ENCODE peak calls at places on chromosomes 1 and 21, in five cellular contexts. M is tibial artery, R is fibroblast of villous mesenchyme, C is dermis microvascular lymphatic vessel endothelial cell, K is T-helper 9 cell. B is an unnamed sample.

GRCh38 chr1:246827396-246827795 is 103.2 kb downstream of the SCCPDH start:
- DNase-seq in M (no peak), R (no peak), C (no peak), K (no peak), B (no peak)

GRCh38 chr1:241714321-241715218 is 62.5 kb downstream of the WDR64 start:
- DNase-seq in M (no peak), R (no peak), C (no peak), K (no peak), B (no peak)

GRCh38 chr1:29383972-29384371 is 147.7 kb downstream of the PTPRU start:
- DNase-seq in M (no peak), R (peak; percentile 3), C (no peak), K (no peak), B (peak; percentile 76)

GRCh38 chr1:31703431-31704260 is at the start of gene COL16A1:
- DNase-seq in M (peak; percentile 94), R (peak; percentile 71), C (no peak), K (no peak), B (peak; percentile 39)

GRCh38 chr1:242086093-242086492 is 87.2 kb upstream of the MAP1LC3C start:
- DNase-seq in M (no peak), R (no peak), C (no peak), K (no peak), B (no peak)

GRCh38 chr1:20074046-20074724 is 4.2 kb downstream of the PLA2G5 start:
- DNase-seq in M (no peak), R (no peak), C (no peak), K (no peak), B (no peak)

GRCh38 chr1:32806910-32807523 is 10.1 kb downstream of the YARS1 start:
- DNase-seq in M (no peak), R (no peak), C (no peak), K (no peak), B (peak; percentile 60)

GRCh38 chr1:65260851-65261473 is 48.4 kb upstream of the DNAJC6 start:
- DNase-seq in M (no peak), R (peak; percentile 62), C (no peak), K (no peak), B (peak; percentile 51)

GRCh38 chr1:209601809-209602657 is 18.5 kb downstream of the CAMK1G start:
- DNase-seq in M (no peak), R (peak; percentile 43), C (peak; percentile 6), K (no peak), B (peak; percentile 78)

GRCh38 chr21:45998276-45998701 is 16.7 kb downstream of the COL6A1 start:
- DNase-seq in M (peak; percentile 63), R (no peak), C (no peak), K (no peak), B (no peak)

GRCh38 chr1:193754732-193755427 is 568.5 kb upstream of the B3GALT2 start:
- DNase-seq in M (no peak), R (no peak), C (no peak), K (no peak), B (peak; percentile 26)

GRCh38 chr1:2229921-2230700 is 2.0 kb downstream of the SKI start:
- DNase-seq in M (peak; percentile 87), R (peak; percentile 61), C (no peak), K (no peak), B (peak; percentile 54)

GRCh38 chr1:15191785-15192184 is 38.2 kb downstream of the TMEM51 start:
- DNase-seq in M (no peak), R (no peak), C (no peak), K (no peak), B (no peak)

GRCh38 chr21:45169001-45169400 is 94.6 kb downstream of the ADARB1 start:
- DNase-seq in M (no peak), R (no peak), C (no peak), K (no peak), B (no peak)

GRCh38 chr1:152189657-152190442 is 30.8 kb upstream of the RPTN start:
- DNase-seq in M (no peak), R (peak; percentile 47), C (peak; percentile 55), K (peak; percentile 55), B (peak; percentile 75)

GRCh38 chr1:224377676-224378006 is 21.0 kb downstream of the CNIH4 start:
- DNase-seq in M (no peak), R (peak; percentile 62), C (no peak), K (no peak), B (peak; percentile 34)

GRCh38 chr1:160625725-160626498 is 20.9 kb downstream of the SLAMF1 start:
- DNase-seq in M (no peak), R (no peak), C (no peak), K (peak; percentile 36), B (peak; percentile 10)

GRCh38 chr1:8665824-8666223 is 151.6 kb downstream of the RERE start:
- DNase-seq in M (no peak), R (no peak), C (no peak), K (no peak), B (no peak)

GRCh38 chr1:150464422-150464826 is 22.8 kb upstream of the TARS2 start:
- DNase-seq in M (no peak), R (peak; percentile 64), C (peak; percentile 45), K (peak; percentile 58), B (peak; percentile 77)

GRCh38 chr1:200206761-200207160 is 179.3 kb downstream of the NR5A2 start:
- DNase-seq in M (no peak), R (no peak), C (no peak), K (no peak), B (no peak)

GRCh38 chr1:48775817-48776399 is 783 bp downstream of the BEND5 start:
- DNase-seq in M (no peak), R (no peak), C (no peak), K (no peak), B (no peak)

GRCh38 chr1:12197483-12197880 is 30.7 kb downstream of the TNFRSF1B start:
- DNase-seq in M (no peak), R (no peak), C (no peak), K (no peak), B (no peak)

GRCh38 chr1:213605732-213606131 is 382.0 kb upstream of the PROX1 start:
- DNase-seq in M (no peak), R (no peak), C (no peak), K (no peak), B (no peak)

GRCh38 chr1:159908255-159908905 is 8.4 kb upstream of the CFAP45 start:
- DNase-seq in M (no peak), R (no peak), C (no peak), K (no peak), B (no peak)

GRCh38 chr1:207810606-207811295 is 58.9 kb downstream of the CD46 start:
- DNase-seq in M (peak; percentile 64), R (no peak), C (no peak), K (no peak), B (no peak)

GRCh38 chr1:185823471-185823870 is 89.3 kb downstream of the HMCN1 start:
- DNase-seq in M (no peak), R (peak; percentile 12), C (no peak), K (no peak), B (peak; percentile 16)

GRCh38 chr1:119081705-119082104 is 58.7 kb downstream of the WARS2 start:
- DNase-seq in M (no peak), R (no peak), C (no peak), K (no peak), B (no peak)

GRCh38 chr1:145720556-145720877 is 1.2 kb downstream of the CD160 start:
- DNase-seq in M (no peak), R (peak; percentile 39), C (no peak), K (no peak), B (peak; percentile 61)

GRCh38 chr1:110210604-110211502 is 739 bp downstream of the KCNC4 start:
- DNase-seq in M (peak; percentile 76), R (peak; percentile 47), C (no peak), K (peak; percentile 45), B (no peak)

GRCh38 chr1:95323117-95323516 is 89.1 kb downstream of the RWDD3 start:
- DNase-seq in M (no peak), R (no peak), C (no peak), K (no peak), B (peak; percentile 36)

GRCh38 chr1:77858725-77859124 is 29.7 kb upstream of the NEXN start:
- DNase-seq in M (no peak), R (no peak), C (no peak), K (no peak), B (no peak)

GRCh38 chr1:116498789-116499628 is 71.8 kb downstream of the CD58 start:
- DNase-seq in M (no peak), R (peak; percentile 68), C (peak; percentile 47), K (peak; percentile 22), B (peak; percentile 77)

B was measured in fibroblast of pulmonary artery.